ENCODE peak calls at places on chromosomes 11 and 22, in four cellular contexts. One of them, this sample, is unnamed.
A peak's percentile ranks its signal among the peaks of the same experiment; 100 is the strongest.

GRCh38 chr22:49181942-49182341 is 645.7 kb downstream of the BRD1 start:
- DNase-seq in PC-3: no peak
- DNase-seq in choroid plexus epithelial cell: no peak
- DNase-seq in BJ: no peak
- DNase-seq in this sample: no peak

GRCh38 chr11:77699425-77699824 is 61.8 kb upstream of the CLNS1A start:
- DNase-seq in PC-3: no peak
- DNase-seq in choroid plexus epithelial cell: no peak
- DNase-seq in BJ: no peak
- DNase-seq in this sample: no peak

GRCh38 chr11:42890773-42891172 is 421.0 kb upstream of the API5 start:
- DNase-seq in PC-3: no peak
- DNase-seq in choroid plexus epithelial cell: no peak
- DNase-seq in BJ: no peak
- DNase-seq in this sample: no peak

GRCh38 chr22:21632931-21633330 is 371 bp downstream of the CCDC116 start:
- DNase-seq in PC-3: no peak
- DNase-seq in choroid plexus epithelial cell: no peak
- DNase-seq in BJ: no peak
- DNase-seq in this sample: peak; percentile 54

GRCh38 chr11:85977751-85978160 is 91.1 kb downstream of the PICALM start:
- DNase-seq in PC-3: no peak
- DNase-seq in choroid plexus epithelial cell: no peak
- DNase-seq in BJ: no peak
- DNase-seq in this sample: no peak

GRCh38 chr22:50696799-50697561 is 24.4 kb downstream of the SHANK3 start:
- DNase-seq in PC-3: peak; percentile 8
- DNase-seq in choroid plexus epithelial cell: peak; percentile 14
- DNase-seq in BJ: no peak
- DNase-seq in this sample: peak; percentile 95

GRCh38 chr11:135008001-135008405 is 596.0 kb upstream of the B3GAT1 start:
- DNase-seq in PC-3: no peak
- DNase-seq in choroid plexus epithelial cell: peak; percentile 4
- DNase-seq in BJ: no peak
- DNase-seq in this sample: no peak

GRCh38 chr11:83766932-83767331 is 480.8 kb upstream of the CCDC90B start:
- DNase-seq in PC-3: no peak
- DNase-seq in choroid plexus epithelial cell: no peak
- DNase-seq in BJ: no peak
- DNase-seq in this sample: no peak

GRCh38 chr11:46159694-46160093 is 38.4 kb upstream of the PHF21A start:
- DNase-seq in PC-3: peak; percentile 76
- DNase-seq in choroid plexus epithelial cell: no peak
- DNase-seq in BJ: no peak
- DNase-seq in this sample: no peak

GRCh38 chr22:48496987-48497650 is 1330.6 kb downstream of the BRD1 start:
- DNase-seq in PC-3: no peak
- DNase-seq in choroid plexus epithelial cell: no peak
- DNase-seq in BJ: no peak
- DNase-seq in this sample: no peak

GRCh38 chr22:19058713-19059451 is 63.3 kb downstream of the DGCR2 start:
- DNase-seq in PC-3: peak; percentile 16
- DNase-seq in choroid plexus epithelial cell: no peak
- DNase-seq in BJ: no peak
- DNase-seq in this sample: peak; percentile 52

GRCh38 chr11:72578051-72578450 is 96.2 kb downstream of the PDE2A start:
- DNase-seq in PC-3: no peak
- DNase-seq in choroid plexus epithelial cell: no peak
- DNase-seq in BJ: no peak
- DNase-seq in this sample: no peak

GRCh38 chr11:74680703-74681531 is 50.3 kb downstream of the CHRDL2 start:
- DNase-seq in PC-3: no peak
- DNase-seq in choroid plexus epithelial cell: no peak
- DNase-seq in BJ: no peak
- DNase-seq in this sample: peak; percentile 70

GRCh38 chr11:96054870-96055705 is 131.2 kb upstream of the MTMR2 start:
- DNase-seq in PC-3: peak; percentile 77
- DNase-seq in choroid plexus epithelial cell: peak; percentile 73
- DNase-seq in BJ: no peak
- DNase-seq in this sample: no peak

GRCh38 chr11:20342347-20343279 is 20.9 kb upstream of the HTATIP2 start:
- DNase-seq in PC-3: no peak
- DNase-seq in choroid plexus epithelial cell: no peak
- DNase-seq in BJ: no peak
- DNase-seq in this sample: no peak

GRCh38 chr11:7600205-7600775 is 73.0 kb downstream of the CYB5R2 start:
- DNase-seq in PC-3: peak; percentile 73
- DNase-seq in choroid plexus epithelial cell: peak; percentile 83
- DNase-seq in BJ: no peak
- DNase-seq in this sample: peak; percentile 79

GRCh38 chr11:69040581-69041260 is 8.0 kb upstream of the TPCN2 start:
- DNase-seq in PC-3: no peak
- DNase-seq in choroid plexus epithelial cell: peak; percentile 79
- DNase-seq in BJ: peak; percentile 68
- DNase-seq in this sample: peak; percentile 89

GRCh38 chr11:100221791-100222190 is 465.3 kb upstream of the ARHGAP42 start:
- DNase-seq in PC-3: no peak
- DNase-seq in choroid plexus epithelial cell: no peak
- DNase-seq in BJ: no peak
- DNase-seq in this sample: no peak

GRCh38 chr11:19561011-19561410 is 151.6 kb upstream of the NAV2 start:
- DNase-seq in PC-3: peak; percentile 31
- DNase-seq in choroid plexus epithelial cell: peak; percentile 69
- DNase-seq in BJ: no peak
- DNase-seq in this sample: no peak

GRCh38 chr22:25053153-25053805 is 100.8 kb downstream of the KIAA1671 start:
- DNase-seq in PC-3: peak; percentile 56
- DNase-seq in choroid plexus epithelial cell: peak; percentile 12
- DNase-seq in BJ: peak; percentile 5
- DNase-seq in this sample: peak; percentile 81

GRCh38 chr22:17013396-17014100 is 5.5 kb upstream of the GAB4 start:
- DNase-seq in PC-3: no peak
- DNase-seq in choroid plexus epithelial cell: no peak
- DNase-seq in BJ: no peak
- DNase-seq in this sample: no peak

GRCh38 chr22:30943368-30943767 is 25.2 kb downstream of the MORC2 start:
- DNase-seq in PC-3: no peak
- DNase-seq in choroid plexus epithelial cell: no peak
- DNase-seq in BJ: no peak
- DNase-seq in this sample: no peak

DNA sequence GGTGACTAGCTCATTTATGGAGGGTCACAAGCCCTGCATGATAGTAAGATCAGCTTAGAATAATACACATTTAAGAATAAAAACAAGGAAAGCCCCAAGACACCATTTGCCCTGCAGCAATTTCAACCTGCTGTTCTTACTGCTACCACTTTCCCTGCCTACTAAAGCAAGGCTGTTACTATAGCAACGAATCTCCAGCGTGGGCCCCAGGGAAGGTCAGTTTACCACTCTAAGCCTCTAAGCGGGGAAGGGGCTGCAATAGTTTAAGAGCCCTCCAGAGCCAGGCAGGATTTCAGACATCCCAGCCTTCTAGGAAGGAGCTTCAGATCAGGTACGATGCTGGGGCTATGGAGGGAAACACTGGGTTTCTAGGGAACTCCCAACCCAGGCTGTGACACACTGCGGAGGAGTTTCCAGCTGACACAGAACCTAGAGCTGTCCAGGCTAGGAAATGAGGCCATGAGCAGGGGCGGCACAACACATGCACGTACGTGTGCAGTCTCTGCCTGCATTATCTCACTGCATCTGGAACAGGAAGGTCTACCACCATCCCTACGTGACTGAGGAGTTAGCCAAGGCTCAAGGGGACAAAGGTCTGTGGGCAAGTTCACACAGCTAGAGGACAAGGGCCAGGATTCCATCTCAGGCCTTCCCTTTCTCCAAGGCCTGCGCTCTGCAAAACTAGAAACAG is 20.5 kb downstream of the HPS4 start:
- DNase-seq in PC-3: no peak
- DNase-seq in choroid plexus epithelial cell: peak; percentile 23
- DNase-seq in BJ: no peak
- DNase-seq in this sample: no peak
- H3K4me3 ChIP-seq in PC-3: no peak overlapping the region
- H3K4me3 ChIP-seq in choroid plexus epithelial cell: no peak overlapping the region
- H3K4me3 ChIP-seq in BJ: no peak overlapping the region
- H3K4me3 ChIP-seq in this sample: no peak overlapping the region

DNA sequence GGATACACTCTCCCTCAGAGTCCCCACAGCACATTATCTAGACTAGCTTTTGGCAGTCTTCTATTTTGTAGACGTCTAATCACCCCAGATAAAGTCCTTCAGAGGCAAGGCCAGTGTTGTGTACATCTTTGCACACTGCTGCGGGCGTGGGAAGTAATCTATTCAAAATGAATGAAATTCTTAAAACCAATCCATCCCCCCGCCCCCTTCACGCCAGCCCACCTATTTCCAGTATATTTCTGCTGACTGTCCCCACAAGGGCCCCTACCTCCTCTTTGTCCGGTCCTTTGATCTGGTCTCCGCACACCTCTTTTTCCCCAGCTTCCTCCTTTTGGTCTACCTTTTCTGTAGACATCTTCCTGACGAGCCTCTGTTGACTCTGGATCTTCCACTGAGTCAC is 383 bp downstream of the BSCL2 start:
- DNase-seq in PC-3: no peak
- DNase-seq in choroid plexus epithelial cell: no peak
- DNase-seq in BJ: no peak
- DNase-seq in this sample: no peak
- H3K4me3 ChIP-seq in PC-3: no peak overlapping the region
- H3K4me3 ChIP-seq in choroid plexus epithelial cell: peak overlapping the region; percentile 82
- H3K4me3 ChIP-seq in BJ: no peak overlapping the region
- H3K4me3 ChIP-seq in this sample: peak overlapping the region; percentile 75

GRCh38 chr11:111937461-111937769 is 272 bp downstream of the DIXDC1 start:
- DNase-seq in PC-3: no peak
- DNase-seq in choroid plexus epithelial cell: no peak
- DNase-seq in BJ: no peak
- DNase-seq in this sample: no peak

GRCh38 chr11:111936045-111936400 is 1.1 kb upstream of the DIXDC1 start:
- DNase-seq in PC-3: no peak
- DNase-seq in choroid plexus epithelial cell: no peak
- DNase-seq in BJ: no peak
- DNase-seq in this sample: no peak

GRCh38 chr11:111939836-111940604 is 2.9 kb downstream of the DIXDC1 start:
- DNase-seq in PC-3: peak; percentile 59
- DNase-seq in choroid plexus epithelial cell: peak; percentile 74
- DNase-seq in BJ: no peak
- DNase-seq in this sample: peak; percentile 94

GRCh38 chr11:111937859-111938258 is 716 bp downstream of the DIXDC1 start:
- DNase-seq in PC-3: no peak
- DNase-seq in choroid plexus epithelial cell: no peak
- DNase-seq in BJ: no peak
- DNase-seq in this sample: peak; percentile 75

DNA sequence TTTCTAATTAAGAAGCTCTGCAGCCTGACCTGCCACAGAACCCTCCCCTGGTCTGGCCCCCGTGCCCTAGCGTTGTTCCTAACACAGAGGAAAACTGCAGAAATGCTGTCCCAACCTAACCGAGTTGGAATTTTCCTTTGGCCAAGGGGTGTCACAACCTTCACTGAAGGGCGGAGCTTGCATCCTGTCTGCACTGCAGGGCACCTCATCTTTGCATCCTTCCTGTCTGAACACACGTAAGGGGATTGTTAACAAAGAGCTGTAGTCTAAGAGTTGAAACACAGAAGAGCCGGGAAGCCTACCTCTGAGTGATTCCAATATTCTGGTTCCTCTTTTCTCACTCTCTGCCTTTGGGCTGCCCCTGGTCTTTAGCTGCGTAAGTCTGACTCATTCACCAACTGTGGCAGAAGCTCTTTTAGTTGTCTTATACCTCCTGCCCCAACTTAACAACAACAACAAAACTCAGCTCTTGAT is 1.6 kb downstream of the DIXDC1 start:
- DNase-seq in PC-3: peak; percentile 32
- DNase-seq in choroid plexus epithelial cell: peak; percentile 69
- DNase-seq in BJ: no peak
- DNase-seq in this sample: no peak
- H3K4me3 ChIP-seq in PC-3: no peak overlapping the region
- H3K4me3 ChIP-seq in choroid plexus epithelial cell: peak overlapping the region; percentile 22
- H3K4me3 ChIP-seq in BJ: no peak overlapping the region
- H3K4me3 ChIP-seq in this sample: peak overlapping the region; percentile 79

GRCh38 chr11:63999349-64000025 is 13.2 kb downstream of the OTUB1 start:
- DNase-seq in PC-3: peak; percentile 85
- DNase-seq in choroid plexus epithelial cell: peak; percentile 61
- DNase-seq in BJ: no peak
- DNase-seq in this sample: peak; percentile 93

GRCh38 chr11:63998558-63999348 is 12.5 kb downstream of the OTUB1 start:
- DNase-seq in PC-3: peak; percentile 23
- DNase-seq in choroid plexus epithelial cell: no peak
- DNase-seq in BJ: no peak
- DNase-seq in this sample: peak; percentile 91

GRCh38 chr11:63996512-63996911 is 10.3 kb downstream of the OTUB1 start:
- DNase-seq in PC-3: no peak
- DNase-seq in choroid plexus epithelial cell: no peak
- DNase-seq in BJ: no peak
- DNase-seq in this sample: peak; percentile 83

GRCh38 chr11:63997104-63997700 is 11.0 kb downstream of the OTUB1 start:
- DNase-seq in PC-3: no peak
- DNase-seq in choroid plexus epithelial cell: no peak
- DNase-seq in BJ: no peak
- DNase-seq in this sample: peak; percentile 83

GRCh38 chr11:63997801-63998332 is 11.6 kb downstream of the OTUB1 start:
- DNase-seq in PC-3: no peak
- DNase-seq in choroid plexus epithelial cell: no peak
- DNase-seq in BJ: no peak
- DNase-seq in this sample: peak; percentile 91
- H3K4me3 ChIP-seq in PC-3: no peak overlapping the region
- H3K4me3 ChIP-seq in choroid plexus epithelial cell: no peak overlapping the region
- H3K4me3 ChIP-seq in BJ: no peak overlapping the region
- H3K4me3 ChIP-seq in this sample: no peak overlapping the region

GRCh38 chr22:41288245-41288946 is 2.4 kb upstream of the RANGAP1 start:
- DNase-seq in PC-3: peak; percentile 87
- DNase-seq in choroid plexus epithelial cell: peak; percentile 66
- DNase-seq in BJ: no peak
- DNase-seq in this sample: peak; percentile 93
- H3K4me3 ChIP-seq in PC-3: peak overlapping the region; percentile 62
- H3K4me3 ChIP-seq in choroid plexus epithelial cell: no peak overlapping the region
- H3K4me3 ChIP-seq in BJ: no peak overlapping the region
- H3K4me3 ChIP-seq in this sample: peak overlapping the region; percentile 39

GRCh38 chr11:114063829-114064201 is 4.3 kb downstream of the ZBTB16 start:
- DNase-seq in PC-3: no peak
- DNase-seq in choroid plexus epithelial cell: no peak
- DNase-seq in BJ: no peak
- DNase-seq in this sample: peak; percentile 51

GRCh38 chr11:114065094-114065493 is 5.6 kb downstream of the ZBTB16 start:
- DNase-seq in PC-3: no peak
- DNase-seq in choroid plexus epithelial cell: no peak
- DNase-seq in BJ: no peak
- DNase-seq in this sample: peak; percentile 72

GRCh38 chr11:114063149-114063828 is 3.8 kb downstream of the ZBTB16 start:
- DNase-seq in PC-3: no peak
- DNase-seq in choroid plexus epithelial cell: no peak
- DNase-seq in BJ: no peak
- DNase-seq in this sample: no peak

GRCh38 chr11:114066046-114066648 is 6.6 kb downstream of the ZBTB16 start:
- DNase-seq in PC-3: no peak
- DNase-seq in choroid plexus epithelial cell: no peak
- DNase-seq in BJ: no peak
- DNase-seq in this sample: no peak

GRCh38 chr11:114064216-114064615 is 4.7 kb downstream of the ZBTB16 start:
- DNase-seq in PC-3: no peak
- DNase-seq in choroid plexus epithelial cell: no peak
- DNase-seq in BJ: no peak
- DNase-seq in this sample: peak; percentile 69
- H3K4me3 ChIP-seq in PC-3: no peak overlapping the region
- H3K4me3 ChIP-seq in choroid plexus epithelial cell: no peak overlapping the region
- H3K4me3 ChIP-seq in BJ: no peak overlapping the region
- H3K4me3 ChIP-seq in this sample: no peak overlapping the region

This sample was measured in osteoblast.